ENCODE peak calls at places on chromosomes 12 and 14, in five cellular contexts. H is K562, B is GM23338, D is HepG2, K is GM12878. V is an unnamed sample.

GRCh38 chr14:52012635-52013034 is 23.3 kb downstream of the RTRAF start:
- DNase-seq in H (no peak), B (peak), D (no peak), K (no peak), V (no peak)

GRCh38 chr14:55587847-55588246 is 7.8 kb downstream of the KTN1 start:
- DNase-seq in H (no peak), B (no peak), D (no peak), K (no peak), V (no peak)

GRCh38 chr12:5912437-5913334 is 32.4 kb downstream of the ANO2 start:
- DNase-seq in H (peak), B (peak), D (no peak), K (no peak), V (peak)

GRCh38 chr12:15634010-15634676 is 155.0 kb downstream of the EPS8 start:
- DNase-seq in H (no peak), B (no peak), D (no peak), K (no peak), V (no peak)

GRCh38 chr14:33996450-33996849 is 45.6 kb upstream of the EGLN3 start:
- DNase-seq in H (no peak), B (no peak), D (no peak), K (no peak), V (no peak)

GRCh38 chr12:48851883-48852733 is at the start of gene DDX23:
- DNase-seq in H (peak), B (peak), D (peak), K (peak), V (peak)

GRCh38 chr12:110280784-110281548 is at the start of gene ATP2A2:
- DNase-seq in H (peak), B (peak), D (peak), K (peak), V (no peak)

GRCh38 chr14:101665478-101666078 is 95.9 kb upstream of the PPP2R5C start:
- DNase-seq in H (peak), B (peak), D (peak), K (no peak), V (peak)

GRCh38 chr14:90536092-90536491 is 139.3 kb downstream of the CALM1 start:
- DNase-seq in H (no peak), B (no peak), D (no peak), K (no peak), V (no peak)

GRCh38 chr12:6211421-6211869 is 11.2 kb downstream of the CD9 start:
- DNase-seq in H (no peak), B (no peak), D (no peak), K (no peak), V (no peak)

GRCh38 chr14:87628129-87628528 is 364.9 kb downstream of the GALC start:
- DNase-seq in H (no peak), B (peak), D (peak), K (no peak), V (no peak)

GRCh38 chr12:113899844-113900471 is 66.2 kb downstream of the RBM19 start:
- DNase-seq in H (no peak), B (peak), D (no peak), K (no peak), V (no peak)

GRCh38 chr12:100794441-100795192 is at the start of gene ANO4:
- DNase-seq in H (no peak), B (peak), D (no peak), K (no peak), V (no peak)

GRCh38 chr12:74515849-74516248 is 21.8 kb upstream of the ATXN7L3B start:
- DNase-seq in H (no peak), B (no peak), D (no peak), K (no peak), V (no peak)

GRCh38 chr12:62191747-62192485 is 68.3 kb upstream of the USP15 start:
- DNase-seq in H (no peak), B (peak), D (no peak), K (no peak), V (peak)

GRCh38 chr14:36241183-36241582 is 64.7 kb upstream of the PTCSC3 start:
- DNase-seq in H (no peak), B (no peak), D (no peak), K (no peak), V (no peak)

GRCh38 chr12:80101126-80101525 is 1.8 kb downstream of the OTOGL start:
- DNase-seq in H (no peak), B (no peak), D (no peak), K (no peak), V (no peak)

GRCh38 chr12:18751866-18752265 is 13.9 kb downstream of the CAPZA3 start:
- DNase-seq in H (no peak), B (no peak), D (no peak), K (no peak), V (no peak)

GRCh38 chr12:32455607-32456063 is 56.3 kb downstream of the FGD4 start:
- DNase-seq in H (peak), B (peak), D (peak), K (no peak), V (no peak)

GRCh38 chr14:69666112-69666511 is 54.7 kb downstream of the SUSD6 start:
- DNase-seq in H (no peak), B (no peak), D (no peak), K (no peak), V (no peak)

GRCh38 chr14:59154383-59154782 is 34.1 kb upstream of the DAAM1 start:
- DNase-seq in H (no peak), B (no peak), D (no peak), K (no peak), V (no peak)

GRCh38 chr12:50287271-50287670 is 4.0 kb upstream of the LIMA1 start:
- DNase-seq in H (no peak), B (no peak), D (no peak), K (no peak), V (no peak)

GRCh38 chr14:64293976-64294671 is at the start of gene ESR2:
- DNase-seq in H (peak), B (peak), D (no peak), K (no peak), V (peak)

GRCh38 chr12:96218989-96219678 is 25.0 kb downstream of the ELK3 start:
- DNase-seq in H (no peak), B (no peak), D (peak), K (no peak), V (no peak)

GRCh38 chr14:92525318-92526095 is 11.9 kb downstream of the RIN3 start:
- DNase-seq in H (no peak), B (no peak), D (no peak), K (no peak), V (no peak)

GRCh38 chr14:54226103-54226502 is 170.7 kb upstream of the CDKN3 start:
- DNase-seq in H (no peak), B (no peak), D (no peak), K (no peak), V (no peak)

GRCh38 chr14:71319646-71320045 is 412.4 kb downstream of the PCNX1 start:
- DNase-seq in H (no peak), B (peak), D (no peak), K (no peak), V (no peak)

GRCh38 chr12:71551529-71551928 is 111.9 kb downstream of the LGR5 start:
- DNase-seq in H (no peak), B (peak), D (no peak), K (no peak), V (no peak)

GRCh38 chr14:32004300-32004699 is 72.8 kb upstream of the ARHGAP5 start:
- DNase-seq in H (no peak), B (no peak), D (peak), K (no peak), V (no peak)
- TF ChIP-seq POLR2AphosphoS5 in H (no peak), B (no peak), D (no peak), K (no peak), V (no peak)

GRCh38 chr12:28027947-28028724 is 55.6 kb upstream of the PTHLH start:
- DNase-seq in H (no peak), B (no peak), D (no peak), K (no peak), V (no peak)
- TF ChIP-seq CREB1 in H (no peak), B (no peak), D (no peak), K (no peak), V (no peak)

GRCh38 chr14:103143535-103143934 is 20.3 kb downstream of the TNFAIP2 start:
- DNase-seq in H (no peak), B (no peak), D (no peak), K (no peak), V (no peak)
- TF ChIP-seq POLR2AphosphoS5 in H (no peak), B (no peak), D (no peak), K (no peak), V (no peak)

GRCh38 chr14:43143106-43143505 is 1364.0 kb downstream of the FSCB start:
- DNase-seq in H (no peak), B (no peak), D (no peak), K (no peak), V (no peak)

GRCh38 chr14:43141636-43142191 is 1365.4 kb downstream of the FSCB start:
- DNase-seq in H (no peak), B (no peak), D (no peak), K (no peak), V (no peak)

GRCh38 chr14:43147480-43147879 is 1359.6 kb downstream of the FSCB start:
- DNase-seq in H (no peak), B (no peak), D (no peak), K (no peak), V (no peak)

GRCh38 chr14:43140453-43140852 is 1366.6 kb downstream of the FSCB start:
- DNase-seq in H (no peak), B (no peak), D (no peak), K (no peak), V (no peak)

DNA sequence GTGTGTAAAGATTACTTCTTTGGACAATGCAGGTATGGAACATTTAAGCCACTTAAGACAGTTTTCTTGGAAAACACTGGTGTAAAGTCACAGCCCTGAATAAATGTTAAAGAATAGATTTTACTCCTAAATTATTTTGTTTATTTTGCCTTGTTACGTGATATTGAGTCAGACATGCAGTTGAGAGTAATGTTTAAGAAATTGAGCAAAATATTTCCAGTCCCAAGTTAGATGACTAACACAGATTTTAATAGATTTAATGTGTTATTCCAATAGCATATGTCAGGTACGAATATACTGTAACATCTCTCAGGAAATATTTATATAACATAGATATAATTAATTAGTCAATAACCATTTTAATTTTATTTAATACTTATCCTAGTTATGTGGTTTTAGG is 1361.7 kb downstream of the FSCB start:
- DNase-seq in H (no peak), B (no peak), D (no peak), K (no peak), V (no peak)
- TF ChIP-seq CREB1 in H (no peak), B (no peak), D (no peak), K (no peak), V (no peak)

V was measured in H1.